ENCODE peak calls at places on chromosomes 6 and 20, in five cellular contexts. A is A549, R is GM23338, H is GM12878, S is K562. Q is an unnamed sample.

GRCh38 chr6:148414836-148415235 is 72.2 kb downstream of the SASH1 start:
- DNase-seq in S (no peak), H (no peak), A (no peak), R (no peak), Q (no peak)

GRCh38 chr20:34172926-34173325 is 60.9 kb upstream of the EIF2S2 start:
- DNase-seq in R (no peak), H (no peak), A (no peak), S (no peak), Q (no peak)

GRCh38 chr20:64225166-64225595 is 30.4 kb upstream of the PCMTD2 start:
- DNase-seq in S (no peak), A (no peak), H (no peak), R (no peak), Q (no peak)

GRCh38 chr20:4953881-4954280 is 47.4 kb downstream of the SLC23A2 start:
- DNase-seq in H (no peak), R (no peak), A (no peak), S (no peak), Q (no peak)

GRCh38 chr6:72761767-72762166 is 139.9 kb downstream of the KCNQ5 start:
- DNase-seq in S (no peak), R (no peak), A (no peak), H (no peak), Q (no peak)

GRCh38 chr20:43379239-43379917 is 78.3 kb upstream of the SRSF6 start:
- DNase-seq in A (peak), H (no peak), R (no peak), S (no peak), Q (peak)

GRCh38 chr6:111791415-111791814 is 81.8 kb downstream of the FYN start:
- DNase-seq in H (no peak), R (peak), S (no peak), A (no peak), Q (no peak)

GRCh38 chr6:19303381-19303780 is 533.8 kb upstream of the ID4 start:
- DNase-seq in R (no peak), A (no peak), S (no peak), H (no peak), Q (no peak)

GRCh38 chr20:19885981-19886665 is 128.1 kb downstream of the RIN2 start:
- DNase-seq in S (no peak), R (peak), A (peak), H (no peak), Q (peak)

GRCh38 chr6:33347816-33348215 is 30.3 kb upstream of the ZBTB22 start:
- DNase-seq in H (no peak), R (no peak), S (no peak), A (no peak), Q (no peak)

GRCh38 chr6:33339193-33339592 is 21.6 kb upstream of the ZBTB22 start:
- DNase-seq in S (no peak), R (no peak), A (no peak), H (no peak), Q (no peak)

GRCh38 chr6:33344771-33345697 is 27.5 kb upstream of the ZBTB22 start:
- DNase-seq in R (peak), S (peak), H (peak), A (peak), Q (peak)

GRCh38 chr6:33343953-33344611 is 26.5 kb upstream of the ZBTB22 start:
- DNase-seq in S (no peak), R (no peak), A (no peak), H (no peak), Q (no peak)
- TF ChIP-seq JUNB in S (no peak), R (no peak), A (no peak), H (no peak), Q (no peak)

GRCh38 chr6:101402618-101403002 is 9.1 kb downstream of the GRIK2 start:
- DNase-seq in S (no peak), R (peak), H (no peak), A (no peak), Q (no peak)
- TF ChIP-seq JUNB in S (no peak), R (no peak), H (no peak), A (no peak), Q (no peak)

DNA sequence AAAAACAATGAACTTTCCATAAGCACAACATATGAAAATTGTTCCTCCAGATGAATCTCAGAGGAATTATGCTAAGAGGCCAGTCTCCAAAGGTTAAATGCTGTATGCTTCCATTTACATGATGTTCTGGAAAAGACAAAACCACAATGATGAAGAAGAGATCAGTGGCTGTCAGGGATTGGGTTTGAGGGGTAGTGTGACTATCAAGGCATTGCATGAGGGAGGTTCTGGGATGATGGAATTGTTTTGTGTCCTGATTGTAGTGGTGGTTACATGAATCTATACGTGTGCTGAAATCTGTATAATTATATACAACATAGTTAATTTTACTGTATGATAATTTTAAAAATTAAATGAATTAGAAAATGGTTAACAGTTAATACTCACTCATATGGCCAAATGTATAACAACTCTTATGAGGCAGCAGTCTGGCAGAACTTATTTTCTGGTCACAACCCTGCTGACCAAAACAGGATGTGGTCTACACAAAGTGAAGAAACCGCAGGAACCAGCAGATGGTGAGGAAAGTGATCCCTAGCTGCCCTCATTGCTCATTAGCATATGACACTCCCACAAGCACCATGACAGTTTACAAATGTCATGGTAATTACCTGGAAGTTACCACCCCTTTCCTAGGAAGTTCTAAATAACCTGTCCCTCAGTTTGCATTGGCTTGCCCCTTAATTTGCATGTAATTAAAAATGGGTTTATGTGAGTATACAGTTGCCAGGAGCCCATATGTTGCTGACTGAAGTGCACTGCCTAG is 31.9 kb downstream of the NSFL1C start:
- DNase-seq in S (peak), A (no peak), H (peak), R (peak), Q (no peak)
- TF ChIP-seq JUNB in S (no peak), A (no peak), H (no peak), R (no peak), Q (no peak)

DNA sequence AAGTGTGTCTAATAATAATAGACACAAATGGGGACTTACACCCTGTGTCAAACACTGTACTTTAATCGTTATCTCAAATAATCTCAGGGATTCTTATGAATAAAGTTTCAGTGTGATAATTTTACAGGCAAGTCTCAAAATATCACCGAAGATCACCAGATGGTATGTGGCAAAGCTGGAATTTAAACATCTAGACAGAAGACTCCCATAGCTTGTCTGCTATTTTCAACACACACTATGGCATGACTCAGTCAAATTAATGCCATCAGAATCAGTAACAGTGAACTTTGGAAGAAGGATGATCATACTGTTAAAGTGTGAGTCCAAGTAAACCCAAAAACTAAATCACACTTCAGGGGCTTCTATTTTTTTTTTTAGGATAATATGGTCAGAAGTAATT is 867.6 kb upstream of the FLRT3 start:
- DNase-seq in R (no peak), H (no peak), A (no peak), S (no peak), Q (no peak)
- TF ChIP-seq JUNB in R (no peak), H (no peak), A (no peak), S (no peak), Q (no peak)

DNA sequence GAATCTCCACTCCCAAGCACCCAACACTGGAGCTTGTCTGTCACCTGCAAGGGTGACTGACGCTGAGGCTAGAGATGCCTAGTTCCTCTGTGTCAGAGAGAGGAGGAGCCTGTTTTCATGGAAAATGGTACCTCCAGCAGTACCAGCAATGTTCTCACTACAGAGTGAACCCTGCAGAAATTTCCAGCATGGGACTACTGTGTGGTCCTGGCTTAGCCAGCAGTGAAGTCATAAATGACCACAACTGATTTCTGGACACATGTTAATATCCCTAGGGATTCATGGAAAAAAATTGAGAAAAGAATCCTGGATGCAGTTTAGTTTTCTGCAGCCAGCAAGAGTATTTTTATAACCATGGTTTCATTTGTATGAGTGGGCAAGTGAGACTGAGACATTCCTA is 468.1 kb downstream of the CD83 start:
- DNase-seq in S (no peak), H (no peak), R (no peak), A (no peak), Q (no peak)
- TF ChIP-seq JUNB in S (no peak), H (no peak), R (no peak), A (no peak), Q (no peak)

GRCh38 chr6:168092541-168092940 is 13.5 kb upstream of the FRMD1 start:
- DNase-seq in H (no peak), R (no peak), A (no peak), S (no peak), Q (no peak)

GRCh38 chr6:168091381-168092264 is 12.6 kb upstream of the FRMD1 start:
- DNase-seq in S (no peak), H (no peak), A (no peak), R (no peak), Q (no peak)

GRCh38 chr6:168095171-168095691 is 16.2 kb upstream of the FRMD1 start:
- DNase-seq in H (no peak), S (no peak), R (no peak), A (no peak), Q (no peak)

GRCh38 chr6:168093634-168094033 is 14.6 kb upstream of the FRMD1 start:
- DNase-seq in R (no peak), H (no peak), S (no peak), A (no peak), Q (no peak)

DNA sequence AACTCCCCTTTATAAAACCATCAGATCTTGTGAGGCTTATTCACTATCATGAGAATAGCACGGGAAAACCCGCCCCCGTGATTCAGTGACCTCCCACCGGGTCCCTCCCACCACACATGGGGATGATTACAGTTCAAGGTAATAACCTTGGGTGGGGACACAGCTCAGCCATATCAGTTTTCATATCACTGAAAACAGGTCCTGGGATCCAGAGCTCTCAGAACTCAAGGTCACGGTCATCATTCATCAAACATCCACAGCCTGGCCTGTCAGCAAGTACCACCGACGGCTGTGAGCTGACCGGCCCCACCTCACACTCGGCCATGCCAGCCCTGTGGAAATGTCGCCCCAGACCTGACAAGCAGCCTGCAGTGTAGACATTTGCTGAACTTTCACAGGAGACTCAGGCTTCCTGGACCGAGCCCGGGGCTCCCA is 14.1 kb upstream of the FRMD1 start:
- DNase-seq in S (no peak), H (no peak), A (no peak), R (no peak), Q (peak)
- TF ChIP-seq JUNB in S (no peak), H (no peak), A (no peak), R (no peak), Q (no peak)

GRCh38 chr6:162149786-162150185 is 577.8 kb downstream of the PRKN start:
- DNase-seq in A (no peak), H (no peak), S (no peak), R (peak), Q (no peak)

GRCh38 chr6:162153120-162153519 is 574.4 kb downstream of the PRKN start:
- DNase-seq in R (no peak), H (no peak), S (no peak), A (no peak), Q (no peak)

GRCh38 chr6:162153991-162154390 is 573.6 kb downstream of the PRKN start:
- DNase-seq in H (no peak), A (no peak), R (no peak), S (no peak), Q (no peak)

GRCh38 chr6:162147805-162148204 is 579.8 kb downstream of the PRKN start:
- DNase-seq in S (no peak), H (no peak), A (no peak), R (no peak), Q (no peak)

DNA sequence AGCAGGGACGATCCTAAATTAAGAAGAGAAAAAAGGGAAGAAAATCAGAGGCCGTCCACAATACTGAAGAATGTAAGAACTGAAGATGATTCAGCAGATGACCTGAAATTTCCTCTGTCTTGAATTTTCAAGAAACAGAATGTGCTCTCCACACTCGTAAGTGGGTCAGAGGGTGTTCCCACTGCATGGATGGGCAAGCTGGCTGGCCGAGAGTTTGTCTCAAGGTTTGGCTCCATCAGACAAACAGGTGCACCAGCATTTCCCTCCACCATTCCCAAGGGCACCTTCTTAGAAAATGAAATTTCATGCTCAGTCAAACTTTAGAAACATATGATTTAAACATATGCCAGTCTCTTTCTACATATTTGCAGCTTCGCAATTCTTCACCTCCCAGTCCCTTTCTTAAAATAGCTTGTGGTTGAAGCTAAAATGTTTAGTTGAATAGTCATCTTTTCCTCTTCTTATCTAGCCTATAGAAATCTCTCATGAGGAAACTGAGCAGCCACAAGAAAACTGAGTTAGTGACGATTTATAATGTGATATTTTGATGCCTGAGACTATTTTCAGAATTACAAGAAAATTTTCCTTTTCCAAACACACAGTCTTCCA is 576.4 kb downstream of the PRKN start:
- DNase-seq in R (no peak), H (no peak), S (no peak), A (no peak), Q (no peak)
- TF ChIP-seq JUNB in R (no peak), H (no peak), S (no peak), A (no peak), Q (no peak)

DNA sequence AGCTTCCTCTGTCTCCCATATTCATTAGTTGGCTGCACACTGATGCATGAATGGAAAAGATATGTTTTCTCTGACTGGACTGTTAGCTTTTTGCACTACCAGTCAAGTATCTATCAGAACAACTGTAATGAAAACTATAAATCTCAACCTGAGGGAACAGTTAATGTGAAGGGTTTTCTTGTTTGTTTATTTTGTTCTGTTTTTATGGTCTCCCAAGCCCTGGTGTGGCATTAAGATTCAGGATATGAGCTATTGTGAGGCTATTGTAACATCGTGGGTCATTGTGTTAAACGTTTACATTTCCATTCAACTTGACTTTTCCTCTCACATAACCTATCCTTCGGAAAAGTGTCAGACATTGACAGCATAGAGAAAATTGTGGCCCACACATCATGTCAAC is 102.4 kb upstream of the FAM8A1 start:
- DNase-seq in R (no peak), S (no peak), H (no peak), A (no peak), Q (no peak)
- TF ChIP-seq JUNB in R (no peak), S (no peak), H (no peak), A (no peak), Q (no peak)

Q was measured in HepG2.